ENCODE peak calls at places on chromosomes 5 and 9, in four cellular contexts. V is KBM-7, M is COLO829, J is globus pallidus. F is an unnamed sample.
A peak's percentile ranks its signal among the peaks of the same experiment; 100 is the strongest.

GRCh38 chr5:56802235-56802634 is 13.1 kb upstream of the MAP3K1 start:
- DNase-seq in V (no peak), J (no peak), M (no peak), F (no peak)

GRCh38 chr5:132821791-132822190 is 8.7 kb downstream of the SHROOM1 start:
- DNase-seq in M (no peak), V (no peak), J (peak; percentile 89), F (no peak)

GRCh38 chr5:93328833-93329232 is 252.2 kb downstream of the NR2F1-AS1 start:
- DNase-seq in M (no peak), V (no peak), J (no peak), F (no peak)

GRCh38 chr5:121737120-121737519 is 114.6 kb upstream of the FTMT start:
- DNase-seq in M (no peak), J (no peak), V (no peak), F (no peak)

GRCh38 chr5:10563132-10563939 is 534 bp upstream of the ANKRD33B start:
- DNase-seq in J (no peak), M (no peak), V (no peak), F (peak; percentile 29)

GRCh38 chr5:141841781-141842180 is 36.4 kb downstream of the PCDH1 start:
- DNase-seq in V (no peak), M (no peak), J (no peak), F (no peak)

GRCh38 chr5:52708463-52708862 is 79.3 kb upstream of the ITGA1 start:
- DNase-seq in V (no peak), M (no peak), J (no peak), F (no peak)

GRCh38 chr9:108125541-108125940 is 636.0 kb upstream of the KLF4 start:
- DNase-seq in J (no peak), M (peak; percentile 9), V (peak; percentile 1), F (no peak)

GRCh38 chr9:100324594-100325200 is 28.0 kb downstream of the TEX10 start:
- DNase-seq in J (peak; percentile 41), M (peak; percentile 26), V (peak; percentile 18), F (peak; percentile 68)

GRCh38 chr5:39501403-39501802 is 76.6 kb upstream of the DAB2 start:
- DNase-seq in V (no peak), M (no peak), J (no peak), F (no peak)

GRCh38 chr5:157877821-157878220 is 18.9 kb upstream of the CLINT1 start:
- DNase-seq in M (no peak), V (no peak), J (no peak), F (no peak)

GRCh38 chr9:136095495-136096058 is 488 bp upstream of the NACC2 start:
- DNase-seq in J (no peak), M (no peak), V (no peak), F (no peak)

GRCh38 chr5:181221105-181221791 is 1.8 kb upstream of the TRIM41 start:
- DNase-seq in V (peak; percentile 81), J (no peak), M (no peak), F (no peak)

GRCh38 chr9:114314881-114315722 is 7.8 kb upstream of the ORM1 start:
- DNase-seq in V (no peak), M (no peak), J (no peak), F (no peak)

GRCh38 chr5:112154940-112155686 is 264.0 kb downstream of the EPB41L4A start:
- DNase-seq in V (no peak), M (no peak), J (no peak), F (no peak)

GRCh38 chr5:134436523-134437339 is 25.1 kb upstream of the CDKN2AIPNL start:
- DNase-seq in J (no peak), V (peak; percentile 73), M (no peak), F (no peak)

GRCh38 chr9:19232830-19233194 is 2.3 kb downstream of the DENND4C start:
- DNase-seq in M (no peak), J (no peak), V (no peak), F (no peak)

GRCh38 chr5:116045821-116046220 is 13.5 kb downstream of the ARL14EPL start:
- DNase-seq in M (no peak), V (no peak), J (no peak), F (no peak)

GRCh38 chr5:126138475-126139005 is 284.7 kb upstream of the GRAMD2B start:
- DNase-seq in J (no peak), M (no peak), V (no peak), F (no peak)

GRCh38 chr9:133584559-133585476 is 24.4 kb downstream of the FAM163B start:
- DNase-seq in V (no peak), J (no peak), M (peak; percentile 54), F (no peak)

GRCh38 chr9:108865037-108865436 is 3.0 kb downstream of the ACTL7A start:
- DNase-seq in V (no peak), J (no peak), M (no peak), F (no peak)

GRCh38 chr5:135069895-135070657 is 36.0 kb upstream of the PITX1 start:
- DNase-seq in J (no peak), M (no peak), V (peak; percentile 28), F (no peak)

GRCh38 chr5:63603996-63604395 is 358.2 kb downstream of the HTR1A start:
- DNase-seq in M (no peak), V (no peak), J (no peak), F (no peak)

GRCh38 chr5:34580983-34581382 is 75.1 kb upstream of the RAI14 start:
- DNase-seq in J (no peak), V (no peak), M (no peak), F (no peak)

GRCh38 chr9:128218518-128219389 is 15.6 kb downstream of the DNM1 start:
- DNase-seq in M (peak; percentile 100), J (peak; percentile 87), V (no peak), F (peak; percentile 88)

GRCh38 chr5:181189363-181189961 is 15.5 kb downstream of the TRIM7 start:
- DNase-seq in M (no peak), J (peak; percentile 33), V (peak; percentile 60), F (no peak)

F was measured in Kasumi-1.